ENCODE peak calls at places on chromosomes 6 and 20, in seven cellular contexts. O is endothelial cell, N is B cell, R is lower leg skin, S is HFFc6, F is kidney, C is ovary. U is an unnamed sample.

GRCh38 chr6:48919555-48919954 is 543.5 kb downstream of the MMUT start:
- DNase-seq in O (no peak), N (no peak), R (no peak), S (no peak), F (no peak), C (no peak), U (no peak)

GRCh38 chr20:60013296-60014142 is 55.3 kb downstream of the CDH26 start:
- DNase-seq in O (no peak), N (no peak), R (no peak), S (peak; percentile 48), F (no peak), C (no peak), U (no peak)

GRCh38 chr20:34365765-34366213 is 2.7 kb downstream of the ITCH start:
- DNase-seq in O (no peak), N (peak; percentile 68), R (no peak), S (no peak), F (no peak), C (no peak), U (no peak)

GRCh38 chr6:101386982-101387381 is 6.5 kb upstream of the GRIK2 start:
- DNase-seq in O (peak; percentile 11), N (no peak), R (no peak), S (no peak), F (no peak), C (no peak), U (no peak)

GRCh38 chr6:158688860-158689259 is 39.0 kb downstream of the SYTL3 start:
- DNase-seq in O (no peak), N (no peak), R (no peak), S (no peak), F (no peak), C (no peak), U (no peak)

GRCh38 chr20:48458601-48459385 is 369.0 kb downstream of the PREX1 start:
- DNase-seq in O (no peak), N (no peak), R (no peak), S (no peak), F (no peak), C (no peak), U (no peak)

GRCh38 chr20:42492285-42492684 is 697.4 kb downstream of the PTPRT start:
- DNase-seq in O (no peak), N (no peak), R (no peak), S (no peak), F (no peak), C (no peak), U (no peak)

GRCh38 chr6:129120856-129121255 is 237.9 kb downstream of the LAMA2 start:
- DNase-seq in O (no peak), N (no peak), R (peak; percentile 68), S (no peak), F (no peak), C (peak; percentile 50), U (no peak)

GRCh38 chr20:40724566-40724965 is 35.5 kb upstream of the MAFB start:
- DNase-seq in O (no peak), N (no peak), R (no peak), S (no peak), F (no peak), C (no peak), U (no peak)

GRCh38 chr6:110255356-110255755 is 75.1 kb downstream of the CDC40 start:
- DNase-seq in O (peak; percentile 66), N (no peak), R (no peak), S (peak; percentile 6), F (peak; percentile 55), C (no peak), U (no peak)

GRCh38 chr6:33413601-33414120 is 2.8 kb downstream of the PHF1 start:
- DNase-seq in O (no peak), N (no peak), R (no peak), S (no peak), F (no peak), C (peak; percentile 16), U (no peak)

GRCh38 chr6:33413200-33413599 is 2.4 kb downstream of the PHF1 start:
- DNase-seq in O (no peak), N (no peak), R (no peak), S (no peak), F (no peak), C (peak; percentile 17), U (no peak)

GRCh38 chr6:33415831-33416230 is 2.1 kb downstream of the CUTA start:
- DNase-seq in O (no peak), N (no peak), R (no peak), S (no peak), F (no peak), C (peak; percentile 25), U (no peak)

GRCh38 chr6:33416386-33417126 is 1.4 kb downstream of the CUTA start:
- DNase-seq in O (no peak), N (no peak), R (no peak), S (no peak), F (no peak), C (peak; percentile 21), U (no peak)

DNA sequence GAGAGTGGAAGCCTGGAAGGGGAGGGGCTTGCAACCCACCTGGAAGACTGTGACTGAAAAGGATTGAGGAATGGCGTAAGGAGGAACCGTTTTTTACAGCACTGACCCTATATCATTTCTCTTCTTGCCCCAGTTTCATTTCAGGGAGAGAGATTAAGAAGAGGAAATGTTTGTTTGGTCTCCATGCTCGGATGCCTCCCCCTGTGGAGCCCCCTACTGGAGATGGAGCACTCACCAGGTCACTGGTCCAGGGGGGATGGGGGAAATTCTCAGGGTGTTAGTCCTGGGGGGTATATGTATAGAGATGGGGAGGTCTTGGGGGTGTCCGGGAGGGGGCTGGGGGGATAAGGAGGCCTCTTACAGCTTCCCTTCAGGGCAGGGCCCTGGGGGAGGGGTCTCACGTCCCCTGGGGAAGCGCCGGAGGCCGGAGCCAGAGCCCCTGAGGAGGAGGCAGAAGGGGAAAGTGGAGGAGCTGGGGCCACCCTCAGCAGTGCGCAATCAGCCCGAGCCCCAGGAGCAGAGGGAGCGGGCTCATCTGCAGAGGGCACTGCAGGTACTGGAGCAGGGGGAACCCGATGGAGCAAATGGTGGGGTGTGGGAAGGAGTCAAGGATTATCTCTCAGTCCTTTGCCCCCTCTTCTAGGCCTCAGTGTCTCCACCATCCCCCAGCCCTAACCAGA is 3.2 kb downstream of the CUTA start:
- DNase-seq in O (peak; percentile 43), N (peak; percentile 65), R (no peak), S (no peak), F (no peak), C (peak; percentile 27), U (no peak)
- TF ChIP-seq CTCF in O (peak; percentile 23), N (peak; percentile 58), R (no peak), S (peak; percentile 64), F (no peak), C (no peak), U (peak; percentile 43)

DNA sequence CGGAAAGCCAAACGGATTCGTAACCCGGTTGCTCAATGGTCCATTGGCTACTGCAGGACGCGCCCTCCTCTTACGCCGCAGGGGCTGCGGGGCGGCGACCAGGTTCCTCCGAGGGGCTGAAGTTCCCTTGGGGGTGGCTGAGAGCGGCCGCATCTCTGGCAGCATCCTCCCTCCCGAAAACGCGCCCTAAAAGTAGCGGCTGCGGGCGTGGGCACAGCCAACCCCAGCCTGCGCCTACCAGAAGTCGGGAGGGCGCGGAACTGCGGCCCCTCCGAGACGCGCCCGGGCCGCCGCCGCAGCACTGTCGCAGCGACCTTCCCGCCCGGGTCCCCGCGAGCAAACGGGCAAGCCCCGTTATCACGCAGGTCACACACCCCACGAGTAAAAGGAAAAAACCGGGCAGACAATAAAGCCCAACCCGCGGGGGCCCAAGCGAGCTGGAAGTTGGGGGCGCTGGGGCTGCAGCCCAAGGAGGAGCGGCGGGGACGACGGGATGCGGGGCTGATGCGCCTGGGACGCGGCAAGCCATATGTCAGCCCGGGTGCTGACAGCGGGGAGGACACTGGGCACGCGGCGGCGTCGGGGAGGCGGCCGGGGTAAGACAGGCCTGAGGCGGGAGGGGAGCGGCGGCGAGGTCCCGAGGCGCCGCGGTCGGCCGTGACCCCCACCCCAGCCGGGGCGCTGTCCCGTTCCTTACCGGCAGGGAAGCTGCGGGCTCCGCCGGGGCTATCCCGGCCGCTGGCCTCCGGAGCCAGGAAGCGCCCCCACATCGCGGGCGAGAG is 700 bp downstream of the CEP85L start:
- DNase-seq in O (peak; percentile 41), N (peak; percentile 64), R (peak; percentile 34), S (peak; percentile 8), F (peak; percentile 86), C (peak; percentile 71), U (no peak)
- TF ChIP-seq CTCF in O (peak; percentile 36), N (peak; percentile 28), R (no peak), S (peak; percentile 48), F (peak; percentile 18), C (peak; percentile 58), U (no peak)

DNA sequence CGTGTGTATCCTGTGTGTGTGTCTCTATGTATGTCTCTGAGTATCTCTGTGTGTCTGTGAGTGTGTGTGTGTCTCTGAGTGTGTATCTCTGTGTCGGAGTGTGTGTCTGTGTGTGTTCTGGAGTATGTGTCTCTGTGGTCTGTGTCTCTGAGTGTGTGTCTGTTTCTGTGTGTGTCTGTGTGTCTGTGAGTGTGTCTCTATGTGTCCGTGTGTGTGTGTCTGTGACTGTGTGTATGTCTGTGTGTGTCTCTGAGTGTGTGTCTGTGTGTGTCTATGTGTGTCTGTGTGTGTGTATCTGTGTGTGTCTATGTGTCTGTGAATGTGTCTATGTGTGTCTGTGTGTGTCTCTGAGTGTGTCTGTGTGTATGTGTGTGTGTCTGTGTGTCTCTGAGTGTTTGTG is 73.4 kb downstream of the SRC start:
- DNase-seq in O (no peak), N (no peak), R (no peak), S (no peak), F (no peak), C (no peak), U (no peak)
- TF ChIP-seq CTCF in O (no peak), N (no peak), R (no peak), S (no peak), F (no peak), C (no peak), U (no peak)

GRCh38 chr6:7390218-7390878 is 740 bp downstream of the RIOK1 start:
- DNase-seq in O (no peak), N (no peak), R (no peak), S (peak; percentile 3), F (no peak), C (no peak), U (no peak)
- TF ChIP-seq CTCF in O (no peak), N (no peak), R (no peak), S (peak; percentile 21), F (no peak), C (no peak), U (peak; percentile 47)